ENCODE peak calls at places on chromosomes 11 and 22, in four cellular contexts. One of them, this sample, is unnamed.

GRCh38 chr11:113907681-113908080 is 3.1 kb downstream of the HTR3B start:
- DNase-seq in aorta: no peak
- DNase-seq in NCI-H460: no peak
- DNase-seq in Panc1: no peak
- DNase-seq in this sample: no peak

GRCh38 chr11:34245043-34245442 is 112.8 kb downstream of the ABTB2 start:
- DNase-seq in NCI-H460: no peak
- DNase-seq in Panc1: no peak
- DNase-seq in aorta: no peak
- DNase-seq in this sample: no peak

GRCh38 chr22:39360242-39360641 is 10.5 kb downstream of the SYNGR1 start:
- DNase-seq in Panc1: no peak
- DNase-seq in aorta: no peak
- DNase-seq in NCI-H460: no peak
- DNase-seq in this sample: no peak

GRCh38 chr11:126459691-126460404 is 104.4 kb downstream of the ST3GAL4 start:
- DNase-seq in aorta: no peak
- DNase-seq in Panc1: no peak
- DNase-seq in NCI-H460: no peak
- DNase-seq in this sample: peak

GRCh38 chr11:112655386-112655785 is 305.8 kb upstream of the NCAM1 start:
- DNase-seq in Panc1: no peak
- DNase-seq in aorta: peak
- DNase-seq in NCI-H460: no peak
- DNase-seq in this sample: no peak

GRCh38 chr11:122676638-122677037 is 21.1 kb downstream of the UBASH3B start:
- DNase-seq in Panc1: no peak
- DNase-seq in NCI-H460: no peak
- DNase-seq in aorta: no peak
- DNase-seq in this sample: no peak

GRCh38 chr11:100808904-100809491 is 121.9 kb downstream of the ARHGAP42 start:
- DNase-seq in NCI-H460: no peak
- DNase-seq in aorta: no peak
- DNase-seq in Panc1: no peak
- DNase-seq in this sample: no peak

GRCh38 chr11:124970925-124971324 is 16.9 kb downstream of the CCDC15 start:
- DNase-seq in Panc1: no peak
- DNase-seq in aorta: no peak
- DNase-seq in NCI-H460: no peak
- DNase-seq in this sample: no peak

GRCh38 chr11:10473371-10473770 is 18.3 kb downstream of the AMPD3 start:
- DNase-seq in aorta: no peak
- DNase-seq in Panc1: no peak
- DNase-seq in NCI-H460: no peak
- DNase-seq in this sample: no peak

This sample was measured in AG04449.